ENCODE peak calls at places on chromosomes 16 and 17, in five cellular contexts. X, I, F, H and K are unnamed samples. For H3K36me3, the result is how much of the 10 kb centered on the place peaks cover.

GRCh38 chr16:70267516-70267915 is 15.8 kb upstream of the EXOSC6 start:
- DNase-seq in X (peak), I (peak), F (no peak), H (no peak), K (no peak)

GRCh38 chr16:27791404-27791719 is 241.4 kb downstream of the KATNIP start:
- DNase-seq in X (no peak), I (no peak), F (no peak), H (no peak), K (no peak)

GRCh38 chr16:58197314-58198012 is 443 bp downstream of the CSNK2A2 start:
- DNase-seq in X (no peak), I (no peak), F (no peak), H (no peak), K (no peak)

GRCh38 chr16:84689126-84689525 is 10.7 kb upstream of the USP10 start:
- DNase-seq in X (no peak), I (peak), F (no peak), H (no peak), K (peak)

GRCh38 chr17:7146115-7146514 is 31.5 kb upstream of the ASGR2 start:
- DNase-seq in X (no peak), I (no peak), F (no peak), H (no peak), K (no peak)

GRCh38 chr17:8391711-8392110 is 5.9 kb downstream of the RNF222 start:
- DNase-seq in X (no peak), I (peak), F (no peak), H (no peak), K (no peak)

GRCh38 chr16:27405546-27406451 is 3.8 kb downstream of the IL21R start:
- DNase-seq in X (peak), I (peak), F (no peak), H (no peak), K (no peak)

GRCh38 chr17:80356231-80356856 is 58.6 kb upstream of the ENDOV start:
- DNase-seq in X (no peak), I (no peak), F (no peak), H (no peak), K (no peak)

GRCh38 chr16:67184453-67185002 is 765 bp upstream of the MATCAP1 start:
- DNase-seq in X (no peak), I (no peak), F (no peak), H (peak), K (no peak)

GRCh38 chr16:305916-306315 is 23.0 kb downstream of the PDIA2 start:
- DNase-seq in X (peak), I (no peak), F (no peak), H (no peak), K (no peak)

GRCh38 chr17:36885161-36885735 is 52.0 kb upstream of the LHX1 start:
- DNase-seq in X (no peak), I (no peak), F (no peak), H (no peak), K (no peak)

DNA sequence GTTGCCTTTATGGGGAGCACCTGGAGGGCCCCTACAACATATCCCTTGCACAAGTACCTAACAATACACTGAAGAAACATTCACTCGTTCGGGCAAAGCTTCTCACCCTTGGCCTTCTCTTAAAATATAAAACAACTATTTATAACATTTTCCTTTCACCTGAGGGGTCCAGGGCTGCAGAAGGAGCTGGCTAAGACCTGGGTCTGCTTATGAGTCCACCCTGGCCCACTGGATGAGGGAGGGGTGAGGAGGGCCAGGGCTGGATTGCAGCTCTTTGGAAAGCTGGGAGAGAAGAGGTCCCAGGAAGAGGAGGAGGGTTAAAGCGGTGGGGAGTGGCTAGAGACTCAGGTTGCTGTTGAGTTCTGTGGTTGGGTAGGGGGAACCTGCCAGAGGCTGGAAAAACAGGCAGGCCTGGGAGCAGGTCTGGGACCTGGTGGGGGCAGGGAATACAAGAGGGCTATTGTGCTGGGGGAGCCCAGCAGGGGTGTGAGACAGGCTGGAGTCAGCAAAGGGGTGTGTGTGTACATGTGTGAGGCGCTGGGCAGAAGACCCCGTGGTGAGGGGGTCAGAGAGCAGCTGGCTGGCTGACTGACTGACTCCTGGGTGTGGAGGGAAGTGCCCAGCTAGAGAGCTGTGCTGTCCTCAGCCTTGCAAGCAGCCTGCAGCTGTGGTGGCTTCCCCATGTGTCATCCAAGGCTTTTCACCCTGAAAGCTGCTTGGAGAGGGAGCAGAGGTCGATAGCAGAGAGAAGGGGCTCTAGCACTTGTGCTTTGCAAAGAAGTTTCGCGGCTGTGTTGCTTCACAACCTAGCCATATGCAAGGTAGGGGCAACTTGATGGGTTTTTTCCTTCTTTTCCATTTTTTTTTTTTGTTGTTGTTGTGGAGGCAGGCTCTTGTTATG is 10.2 kb upstream of the MRC2 start:
- DNase-seq in X (no peak), I (peak), F (no peak), H (no peak), K (no peak)
- H3K36me3 ChIP-seq in X (under half), I (under half), F (under half), H (under half), K (under half)

GRCh38 chr16:8855972-8856371 is 12.8 kb downstream of the CARHSP1 start:
- DNase-seq in X (no peak), I (no peak), F (no peak), H (no peak), K (no peak)
- H3K36me3 ChIP-seq in X (half or more), I (half or more), F (under half), H (under half), K (half or more)

GRCh38 chr16:89143911-89144675 is 27.5 kb upstream of the CDH15 start:
- DNase-seq in X (no peak), I (no peak), F (no peak), H (no peak), K (no peak)
- H3K36me3 ChIP-seq in X (under half), I (under half), F (under half), H (under half), K (under half)

GRCh38 chr16:3964686-3965290 is 84.3 kb upstream of the CREBBP start:
- DNase-seq in X (no peak), I (no peak), F (no peak), H (no peak), K (no peak)

GRCh38 chr16:3965306-3965705 is 84.8 kb upstream of the CREBBP start:
- DNase-seq in X (no peak), I (no peak), F (no peak), H (no peak), K (no peak)

GRCh38 chr16:3968556-3968955 is 88.0 kb upstream of the CREBBP start:
- DNase-seq in X (no peak), I (no peak), F (no peak), H (no peak), K (no peak)

GRCh38 chr16:3965781-3966582 is 85.5 kb upstream of the CREBBP start:
- DNase-seq in X (no peak), I (no peak), F (no peak), H (no peak), K (no peak)

GRCh38 chr16:3966681-3967080 is 86.2 kb upstream of the CREBBP start:
- DNase-seq in X (no peak), I (no peak), F (no peak), H (no peak), K (no peak)
- H3K36me3 ChIP-seq in X (under half), I (under half), F (under half), H (under half), K (under half)

GRCh38 chr16:1512174-1512573 is 19.0 kb downstream of the TELO2 start:
- DNase-seq in X (no peak), I (no peak), F (no peak), H (no peak), K (no peak)

GRCh38 chr16:1511662-1512061 is 18.5 kb downstream of the TELO2 start:
- DNase-seq in X (no peak), I (no peak), F (no peak), H (no peak), K (no peak)

GRCh38 chr16:1510941-1511351 is 17.8 kb downstream of the TELO2 start:
- DNase-seq in X (no peak), I (no peak), F (no peak), H (no peak), K (no peak)

GRCh38 chr16:1512774-1513173 is 19.6 kb downstream of the TELO2 start:
- DNase-seq in X (no peak), I (no peak), F (no peak), H (no peak), K (no peak)

DNA sequence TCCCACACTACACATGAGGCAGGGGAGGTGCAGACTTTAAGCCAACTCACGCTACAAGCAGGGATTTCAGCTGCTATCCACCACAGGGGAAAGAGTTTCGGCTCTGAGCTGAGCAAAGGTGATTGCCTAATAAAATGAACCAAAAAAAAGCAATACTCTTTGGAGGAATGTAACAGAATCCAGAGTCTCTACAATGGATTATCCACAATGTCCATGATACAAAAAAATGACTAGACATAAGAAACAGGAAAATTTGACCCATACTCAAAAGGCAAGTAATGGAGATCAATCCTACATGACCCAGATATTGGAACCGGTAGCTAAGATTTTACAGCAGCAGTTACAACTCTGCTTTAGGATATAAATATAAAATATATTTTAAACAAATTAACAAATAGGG is 19.0 kb upstream of the TMEM204 start:
- DNase-seq in X (no peak), I (no peak), F (no peak), H (no peak), K (no peak)
- H3K36me3 ChIP-seq in X (under half), I (under half), F (under half), H (under half), K (under half)

DNA sequence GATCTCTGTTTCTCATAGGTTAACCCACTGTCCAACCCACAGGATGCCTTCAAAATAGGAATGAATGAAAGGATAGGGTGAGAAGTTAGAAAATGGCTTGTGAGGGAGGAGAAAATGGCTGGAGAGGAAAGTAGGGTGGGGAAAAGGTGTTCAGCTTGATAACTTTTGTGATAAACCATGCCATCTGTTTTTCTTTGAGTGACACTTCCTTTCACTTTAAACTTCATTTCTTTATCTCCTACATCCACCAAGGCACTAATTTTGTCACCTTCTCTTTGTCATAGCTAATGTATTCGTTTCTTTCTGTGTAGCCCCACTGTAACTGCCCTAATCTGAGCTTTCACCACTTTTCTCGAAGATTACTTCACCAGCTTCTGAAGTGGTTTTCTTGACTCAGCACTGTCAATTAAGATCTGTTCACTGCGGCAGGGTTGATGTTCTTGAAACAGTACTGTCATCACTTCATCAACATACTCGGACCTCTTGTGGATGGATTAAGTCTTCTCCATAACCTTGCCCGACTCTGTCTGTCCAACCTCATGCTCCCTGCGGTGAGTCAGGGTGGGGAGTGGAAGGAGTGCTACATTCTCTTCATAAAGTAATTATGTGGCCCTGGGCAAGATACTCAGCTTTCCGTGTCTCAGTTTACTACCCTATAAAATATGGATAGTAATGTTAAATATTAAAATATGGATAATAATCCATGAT is 5.5 kb upstream of the KRT10 start:
- DNase-seq in X (no peak), I (no peak), F (no peak), H (no peak), K (peak)
- H3K36me3 ChIP-seq in X (under half), I (under half), F (under half), H (under half), K (under half)

GRCh38 chr17:42667088-42667951 is 8.2 kb downstream of the TUBG2 start:
- DNase-seq in X (peak), I (peak), F (peak), H (no peak), K (peak)
- H3K36me3 ChIP-seq in X (half or more), I (half or more), F (under half), H (under half), K (under half)